ENCODE peak calls at places on chromosomes 13 and 19, in nine cellular contexts. One of them, this sample, is unnamed. For H3K36me3, the result is how much of the 10 kb centered on the place peaks cover.

GRCh38 chr19:55133639-55134444 is 15.2 kb downstream of the TNNT1 start:
- DNase-seq in tibial nerve: no peak
- DNase-seq in heart right ventricle: no peak
- DNase-seq in effector memory CD4-positive, alpha-beta T cell: no peak
- DNase-seq in gastrocnemius medialis: no peak
- DNase-seq in left ventricle myocardium inferior: no peak
- DNase-seq in heart left ventricle: no peak
- DNase-seq in Peyer's patch: no peak
- DNase-seq in pancreas: no peak
- DNase-seq in this sample: no peak

GRCh38 chr19:40597329-40597838 is 3.8 kb upstream of the LTBP4 start:
- DNase-seq in Peyer's patch: no peak
- DNase-seq in pancreas: no peak
- DNase-seq in effector memory CD4-positive, alpha-beta T cell: no peak
- DNase-seq in heart left ventricle: peak
- DNase-seq in left ventricle myocardium inferior: no peak
- DNase-seq in tibial nerve: no peak
- DNase-seq in heart right ventricle: no peak
- DNase-seq in gastrocnemius medialis: no peak
- DNase-seq in this sample: no peak

GRCh38 chr19:54462713-54463530 is 656 bp downstream of the LENG9 start:
- DNase-seq in gastrocnemius medialis: peak
- DNase-seq in tibial nerve: peak
- DNase-seq in effector memory CD4-positive, alpha-beta T cell: peak
- DNase-seq in left ventricle myocardium inferior: peak
- DNase-seq in heart right ventricle: peak
- DNase-seq in heart left ventricle: peak
- DNase-seq in pancreas: peak
- DNase-seq in Peyer's patch: peak
- DNase-seq in this sample: peak

GRCh38 chr19:46975918-46976782 is 43.5 kb upstream of the NPAS1 start:
- DNase-seq in effector memory CD4-positive, alpha-beta T cell: no peak
- DNase-seq in gastrocnemius medialis: peak
- DNase-seq in heart right ventricle: peak
- DNase-seq in heart left ventricle: peak
- DNase-seq in left ventricle myocardium inferior: peak
- DNase-seq in Peyer's patch: peak
- DNase-seq in tibial nerve: peak
- DNase-seq in pancreas: peak
- DNase-seq in this sample: no peak

GRCh38 chr19:39428309-39429112 is 7.2 kb downstream of the RPS16 start:
- DNase-seq in heart left ventricle: peak
- DNase-seq in Peyer's patch: no peak
- DNase-seq in pancreas: peak
- DNase-seq in gastrocnemius medialis: no peak
- DNase-seq in tibial nerve: no peak
- DNase-seq in left ventricle myocardium inferior: peak
- DNase-seq in heart right ventricle: peak
- DNase-seq in effector memory CD4-positive, alpha-beta T cell: no peak
- DNase-seq in this sample: peak

GRCh38 chr13:21124853-21125252 is 51.5 kb downstream of the SKA3 start:
- DNase-seq in pancreas: no peak
- DNase-seq in heart left ventricle: no peak
- DNase-seq in gastrocnemius medialis: no peak
- DNase-seq in effector memory CD4-positive, alpha-beta T cell: no peak
- DNase-seq in tibial nerve: no peak
- DNase-seq in Peyer's patch: no peak
- DNase-seq in left ventricle myocardium inferior: no peak
- DNase-seq in heart right ventricle: no peak
- DNase-seq in this sample: no peak

GRCh38 chr13:26658491-26658890 is 101.0 kb downstream of the WASF3 start:
- DNase-seq in heart left ventricle: no peak
- DNase-seq in heart right ventricle: no peak
- DNase-seq in gastrocnemius medialis: no peak
- DNase-seq in pancreas: no peak
- DNase-seq in left ventricle myocardium inferior: no peak
- DNase-seq in effector memory CD4-positive, alpha-beta T cell: no peak
- DNase-seq in Peyer's patch: no peak
- DNase-seq in tibial nerve: no peak
- DNase-seq in this sample: no peak

GRCh38 chr19:54633401-54633800 is 3.1 kb downstream of the LILRB1 start:
- DNase-seq in effector memory CD4-positive, alpha-beta T cell: no peak
- DNase-seq in tibial nerve: no peak
- DNase-seq in pancreas: no peak
- DNase-seq in heart right ventricle: no peak
- DNase-seq in gastrocnemius medialis: no peak
- DNase-seq in Peyer's patch: no peak
- DNase-seq in left ventricle myocardium inferior: no peak
- DNase-seq in heart left ventricle: no peak
- DNase-seq in this sample: no peak

GRCh38 chr19:46721269-46722003 is 4.5 kb upstream of the PRKD2 start:
- DNase-seq in left ventricle myocardium inferior: no peak
- DNase-seq in tibial nerve: no peak
- DNase-seq in heart right ventricle: no peak
- DNase-seq in effector memory CD4-positive, alpha-beta T cell: no peak
- DNase-seq in heart left ventricle: no peak
- DNase-seq in gastrocnemius medialis: no peak
- DNase-seq in pancreas: no peak
- DNase-seq in Peyer's patch: no peak
- DNase-seq in this sample: no peak

DNA sequence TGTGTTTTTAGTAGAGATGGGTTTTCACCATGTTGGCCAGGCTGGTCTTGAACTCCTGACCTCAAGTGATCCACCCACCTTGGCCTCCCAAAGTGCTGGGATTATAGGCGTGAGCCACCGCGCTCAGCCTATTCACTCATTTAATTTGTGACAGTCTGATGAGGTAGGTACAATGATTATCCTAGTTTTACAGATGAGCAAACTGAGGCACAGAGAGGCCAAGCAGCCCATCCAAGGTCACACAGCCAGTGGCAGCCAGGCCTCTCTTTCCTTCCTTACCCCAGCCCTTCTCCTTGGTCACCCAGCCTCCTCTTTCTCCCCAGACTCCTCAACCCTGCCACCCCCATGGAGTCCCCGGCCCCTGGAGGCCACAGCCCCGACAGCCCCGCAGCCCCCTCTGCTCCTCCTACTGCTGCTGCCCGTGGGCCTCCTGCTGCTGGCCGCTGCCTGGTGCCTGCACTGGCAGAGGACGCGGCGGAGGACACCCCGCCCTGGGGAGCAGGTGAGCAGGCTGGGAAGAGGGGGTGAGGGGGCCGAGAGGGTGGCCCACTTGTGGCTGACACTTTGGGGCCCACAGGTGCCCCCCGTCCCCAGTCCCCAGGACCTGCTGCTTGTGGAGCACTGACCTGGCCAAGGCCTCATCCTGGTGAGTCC is 6.1 kb downstream of the FLT3LG start:
- DNase-seq in pancreas: no peak
- DNase-seq in Peyer's patch: no peak
- DNase-seq in heart left ventricle: no peak
- DNase-seq in gastrocnemius medialis: no peak
- DNase-seq in heart right ventricle: no peak
- DNase-seq in tibial nerve: no peak
- DNase-seq in left ventricle myocardium inferior: no peak
- DNase-seq in effector memory CD4-positive, alpha-beta T cell: no peak
- DNase-seq in this sample: no peak
- H3K36me3 ChIP-seq in pancreas: under half
- H3K36me3 ChIP-seq in Peyer's patch: under half
- H3K36me3 ChIP-seq in heart left ventricle: under half
- H3K36me3 ChIP-seq in gastrocnemius medialis: under half
- H3K36me3 ChIP-seq in heart right ventricle: under half
- H3K36me3 ChIP-seq in tibial nerve: under half
- H3K36me3 ChIP-seq in left ventricle myocardium inferior: under half
- H3K36me3 ChIP-seq in effector memory CD4-positive, alpha-beta T cell: half or more
- H3K36me3 ChIP-seq in this sample: under half

GRCh38 chr19:11123076-11123567 is 32.5 kb downstream of the SPC24 start:
- DNase-seq in pancreas: no peak
- DNase-seq in left ventricle myocardium inferior: no peak
- DNase-seq in gastrocnemius medialis: no peak
- DNase-seq in Peyer's patch: no peak
- DNase-seq in tibial nerve: no peak
- DNase-seq in heart left ventricle: no peak
- DNase-seq in effector memory CD4-positive, alpha-beta T cell: no peak
- DNase-seq in heart right ventricle: no peak
- DNase-seq in this sample: no peak
- H3K36me3 ChIP-seq in pancreas: under half
- H3K36me3 ChIP-seq in left ventricle myocardium inferior: half or more
- H3K36me3 ChIP-seq in gastrocnemius medialis: under half
- H3K36me3 ChIP-seq in Peyer's patch: half or more
- H3K36me3 ChIP-seq in tibial nerve: under half
- H3K36me3 ChIP-seq in heart left ventricle: under half
- H3K36me3 ChIP-seq in effector memory CD4-positive, alpha-beta T cell: under half
- H3K36me3 ChIP-seq in heart right ventricle: under half
- H3K36me3 ChIP-seq in this sample: half or more

GRCh38 chr19:43928820-43929219 is 6.3 kb downstream of the ZNF45 start:
- DNase-seq in effector memory CD4-positive, alpha-beta T cell: no peak
- DNase-seq in pancreas: no peak
- DNase-seq in Peyer's patch: no peak
- DNase-seq in left ventricle myocardium inferior: no peak
- DNase-seq in tibial nerve: no peak
- DNase-seq in gastrocnemius medialis: no peak
- DNase-seq in heart right ventricle: no peak
- DNase-seq in heart left ventricle: no peak
- DNase-seq in this sample: no peak

GRCh38 chr19:43923875-43924274 is 11.2 kb downstream of the ZNF45 start:
- DNase-seq in left ventricle myocardium inferior: no peak
- DNase-seq in effector memory CD4-positive, alpha-beta T cell: no peak
- DNase-seq in tibial nerve: no peak
- DNase-seq in gastrocnemius medialis: no peak
- DNase-seq in heart left ventricle: no peak
- DNase-seq in pancreas: no peak
- DNase-seq in heart right ventricle: no peak
- DNase-seq in Peyer's patch: no peak
- DNase-seq in this sample: no peak
- H3K36me3 ChIP-seq in left ventricle myocardium inferior: half or more
- H3K36me3 ChIP-seq in effector memory CD4-positive, alpha-beta T cell: half or more
- H3K36me3 ChIP-seq in tibial nerve: under half
- H3K36me3 ChIP-seq in gastrocnemius medialis: half or more
- H3K36me3 ChIP-seq in heart left ventricle: under half
- H3K36me3 ChIP-seq in pancreas: under half
- H3K36me3 ChIP-seq in heart right ventricle: half or more
- H3K36me3 ChIP-seq in Peyer's patch: half or more
- H3K36me3 ChIP-seq in this sample: under half

GRCh38 chr13:71949441-71949840 is 82.4 kb upstream of the DACH1 start:
- DNase-seq in heart left ventricle: no peak
- DNase-seq in pancreas: no peak
- DNase-seq in effector memory CD4-positive, alpha-beta T cell: no peak
- DNase-seq in Peyer's patch: no peak
- DNase-seq in left ventricle myocardium inferior: no peak
- DNase-seq in tibial nerve: no peak
- DNase-seq in heart right ventricle: no peak
- DNase-seq in gastrocnemius medialis: no peak
- DNase-seq in this sample: no peak
- H3K36me3 ChIP-seq in heart left ventricle: under half
- H3K36me3 ChIP-seq in pancreas: under half
- H3K36me3 ChIP-seq in effector memory CD4-positive, alpha-beta T cell: under half
- H3K36me3 ChIP-seq in Peyer's patch: under half
- H3K36me3 ChIP-seq in left ventricle myocardium inferior: under half
- H3K36me3 ChIP-seq in tibial nerve: under half
- H3K36me3 ChIP-seq in heart right ventricle: under half
- H3K36me3 ChIP-seq in gastrocnemius medialis: under half
- H3K36me3 ChIP-seq in this sample: under half

GRCh38 chr13:79359064-79359463 is 47.0 kb downstream of the RBM26 start:
- DNase-seq in heart right ventricle: no peak
- DNase-seq in gastrocnemius medialis: no peak
- DNase-seq in pancreas: no peak
- DNase-seq in tibial nerve: no peak
- DNase-seq in Peyer's patch: no peak
- DNase-seq in effector memory CD4-positive, alpha-beta T cell: no peak
- DNase-seq in heart left ventricle: no peak
- DNase-seq in left ventricle myocardium inferior: no peak
- DNase-seq in this sample: no peak

GRCh38 chr13:79352107-79352506 is 53.9 kb downstream of the RBM26 start:
- DNase-seq in heart right ventricle: no peak
- DNase-seq in Peyer's patch: no peak
- DNase-seq in left ventricle myocardium inferior: no peak
- DNase-seq in heart left ventricle: no peak
- DNase-seq in gastrocnemius medialis: no peak
- DNase-seq in effector memory CD4-positive, alpha-beta T cell: no peak
- DNase-seq in pancreas: no peak
- DNase-seq in tibial nerve: no peak
- DNase-seq in this sample: no peak

GRCh38 chr13:79349011-79349410 is 57.0 kb downstream of the RBM26 start:
- DNase-seq in gastrocnemius medialis: no peak
- DNase-seq in heart left ventricle: no peak
- DNase-seq in pancreas: no peak
- DNase-seq in left ventricle myocardium inferior: no peak
- DNase-seq in effector memory CD4-positive, alpha-beta T cell: no peak
- DNase-seq in tibial nerve: no peak
- DNase-seq in Peyer's patch: no peak
- DNase-seq in heart right ventricle: no peak
- DNase-seq in this sample: no peak

GRCh38 chr13:79353698-79354097 is 52.4 kb downstream of the RBM26 start:
- DNase-seq in gastrocnemius medialis: no peak
- DNase-seq in tibial nerve: no peak
- DNase-seq in pancreas: no peak
- DNase-seq in heart left ventricle: no peak
- DNase-seq in effector memory CD4-positive, alpha-beta T cell: no peak
- DNase-seq in heart right ventricle: no peak
- DNase-seq in left ventricle myocardium inferior: no peak
- DNase-seq in Peyer's patch: no peak
- DNase-seq in this sample: no peak

DNA sequence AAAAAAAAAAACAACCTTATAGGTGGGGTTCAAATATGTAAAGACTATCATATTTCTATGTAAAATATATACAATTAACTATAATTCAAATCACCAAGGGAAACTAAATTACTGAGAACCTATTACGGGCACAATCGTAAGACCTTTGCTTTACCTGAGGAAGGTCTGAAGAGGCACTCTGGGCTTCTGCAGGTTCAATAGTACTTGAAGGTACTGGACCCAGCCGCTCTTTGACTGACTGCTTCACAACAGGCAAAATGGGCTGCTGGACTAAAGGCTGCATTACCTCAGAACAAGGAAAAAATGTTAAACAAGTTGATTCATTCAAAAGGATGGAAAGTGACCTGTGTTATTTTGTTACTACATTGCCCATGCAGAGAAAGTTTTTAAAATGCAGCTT is 51.8 kb downstream of the RBM26 start:
- DNase-seq in left ventricle myocardium inferior: no peak
- DNase-seq in heart right ventricle: no peak
- DNase-seq in tibial nerve: no peak
- DNase-seq in pancreas: no peak
- DNase-seq in Peyer's patch: no peak
- DNase-seq in gastrocnemius medialis: no peak
- DNase-seq in effector memory CD4-positive, alpha-beta T cell: no peak
- DNase-seq in heart left ventricle: no peak
- DNase-seq in this sample: no peak
- H3K36me3 ChIP-seq in left ventricle myocardium inferior: half or more
- H3K36me3 ChIP-seq in heart right ventricle: under half
- H3K36me3 ChIP-seq in tibial nerve: under half
- H3K36me3 ChIP-seq in pancreas: under half
- H3K36me3 ChIP-seq in Peyer's patch: half or more
- H3K36me3 ChIP-seq in gastrocnemius medialis: under half
- H3K36me3 ChIP-seq in effector memory CD4-positive, alpha-beta T cell: under half
- H3K36me3 ChIP-seq in heart left ventricle: under half
- H3K36me3 ChIP-seq in this sample: half or more

GRCh38 chr19:1978346-1978894 is 37.1 kb downstream of the BTBD2 start:
- DNase-seq in heart right ventricle: no peak
- DNase-seq in Peyer's patch: no peak
- DNase-seq in left ventricle myocardium inferior: no peak
- DNase-seq in pancreas: no peak
- DNase-seq in effector memory CD4-positive, alpha-beta T cell: no peak
- DNase-seq in gastrocnemius medialis: no peak
- DNase-seq in heart left ventricle: no peak
- DNase-seq in tibial nerve: no peak
- DNase-seq in this sample: no peak
- H3K36me3 ChIP-seq in heart right ventricle: under half
- H3K36me3 ChIP-seq in Peyer's patch: half or more
- H3K36me3 ChIP-seq in left ventricle myocardium inferior: half or more
- H3K36me3 ChIP-seq in pancreas: under half
- H3K36me3 ChIP-seq in effector memory CD4-positive, alpha-beta T cell: half or more
- H3K36me3 ChIP-seq in gastrocnemius medialis: under half
- H3K36me3 ChIP-seq in heart left ventricle: under half
- H3K36me3 ChIP-seq in tibial nerve: under half
- H3K36me3 ChIP-seq in this sample: under half